ENCODE peak calls at places on chromosomes 13 and 19, in seven cellular contexts. D, J, K, A, N, T and C are unnamed samples.

GRCh38 chr19:30001794-30002193 is 59.8 kb downstream of the URI1 start:
- DNase-seq in K (peak; percentile 6), N (peak; percentile 79), J (no peak), T (no peak), D (no peak), A (no peak), C (no peak)

GRCh38 chr19:56608274-56608964 is 13.3 kb downstream of the ZNF71 start:
- DNase-seq in A (no peak), N (no peak), D (no peak), J (no peak), T (no peak), K (no peak), C (no peak)

GRCh38 chr13:96898212-96898611 is 96.1 kb downstream of the OXGR1 start:
- DNase-seq in J (no peak), K (no peak), T (no peak), A (no peak), N (peak; percentile 11), D (no peak), C (no peak)

GRCh38 chr19:41795031-41795461 is 1.3 kb upstream of the CEACAM3 start:
- DNase-seq in N (peak; percentile 56), K (peak; percentile 73), A (peak; percentile 65), D (no peak), T (peak; percentile 53), J (no peak), C (no peak)

GRCh38 chr19:40756502-40757110 is 5.6 kb downstream of the SNRPA start:
- DNase-seq in A (no peak), K (no peak), T (no peak), N (no peak), D (no peak), J (no peak), C (no peak)

GRCh38 chr19:1648156-1648925 is 4.1 kb downstream of the TCF3 start:
- DNase-seq in J (peak; percentile 46), T (no peak), A (no peak), K (peak; percentile 97), D (peak; percentile 52), N (no peak), C (no peak)

GRCh38 chr13:96958286-96958891 is 35.9 kb downstream of the OXGR1 start:
- DNase-seq in J (no peak), N (peak; percentile 61), D (no peak), K (peak; percentile 32), T (peak; percentile 12), A (peak; percentile 27), C (no peak)

GRCh38 chr19:14159059-14159458 is 22.7 kb upstream of the ASF1B start:
- DNase-seq in A (no peak), T (no peak), D (no peak), J (no peak), N (no peak), K (no peak), C (no peak)

GRCh38 chr19:47253467-47253881 is 2.9 kb upstream of the CCDC9 start:
- DNase-seq in T (no peak), J (no peak), A (no peak), N (peak; percentile 89), K (no peak), D (no peak), C (no peak)

GRCh38 chr13:26112843-26113242 is 61.0 kb upstream of the SHISA2 start:
- DNase-seq in D (no peak), N (peak; percentile 51), K (no peak), A (no peak), T (no peak), J (no peak), C (no peak)
- TF ChIP-seq CTCF in D (no peak), N (peak; percentile 62), K (peak; percentile 51), A (no peak), T (peak; percentile 46), J (no peak), C (no peak)

DNA sequence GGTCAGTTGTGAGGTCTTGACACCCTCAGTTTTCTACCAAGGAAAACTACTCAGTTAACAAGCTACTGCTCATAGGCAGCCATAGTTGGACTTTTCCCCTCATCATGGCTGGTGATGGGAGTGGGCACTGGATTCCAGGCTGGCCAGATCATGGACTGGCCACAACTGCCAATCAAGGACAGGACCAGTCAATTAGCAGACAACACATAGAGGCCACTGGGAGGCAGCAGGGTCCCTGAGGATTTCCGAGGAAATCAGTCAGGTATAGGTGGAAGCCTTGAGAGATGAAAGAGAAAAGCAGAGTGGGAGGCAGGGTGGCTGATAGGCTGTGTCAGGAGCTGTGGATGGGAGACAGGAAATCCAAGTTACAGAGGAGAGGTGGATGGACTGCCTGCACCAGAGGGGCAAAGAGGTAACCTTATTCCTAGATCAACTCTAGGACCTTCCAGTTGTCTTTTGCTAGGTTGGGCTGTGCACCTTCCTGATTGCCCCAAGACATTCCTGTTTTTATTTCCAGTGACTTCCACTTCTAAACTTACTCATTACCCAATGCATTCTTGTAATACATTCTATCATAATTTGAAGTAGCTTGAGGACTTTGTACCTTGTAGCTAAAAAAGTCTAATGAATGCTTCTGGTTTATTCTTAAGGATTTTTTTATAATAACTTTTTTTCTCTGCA is 361.8 kb downstream of the KCNRG start:
- DNase-seq in A (no peak), D (no peak), N (no peak), J (no peak), K (no peak), T (no peak), C (no peak)
- TF ChIP-seq CTCF in A (no peak), D (no peak), N (peak; percentile 16), J (peak; percentile 35), K (peak; percentile 42), T (no peak), C (no peak)

GRCh38 chr13:40665061-40665753 is 1.2 kb downstream of the FOXO1 start:
- DNase-seq in A (peak; percentile 40), T (peak; percentile 58), N (no peak), K (peak; percentile 68), J (peak; percentile 70), D (no peak), C (no peak)
- TF ChIP-seq CTCF in A (no peak), T (no peak), N (no peak), K (peak; percentile 29), J (no peak), D (no peak), C (no peak)

DNA sequence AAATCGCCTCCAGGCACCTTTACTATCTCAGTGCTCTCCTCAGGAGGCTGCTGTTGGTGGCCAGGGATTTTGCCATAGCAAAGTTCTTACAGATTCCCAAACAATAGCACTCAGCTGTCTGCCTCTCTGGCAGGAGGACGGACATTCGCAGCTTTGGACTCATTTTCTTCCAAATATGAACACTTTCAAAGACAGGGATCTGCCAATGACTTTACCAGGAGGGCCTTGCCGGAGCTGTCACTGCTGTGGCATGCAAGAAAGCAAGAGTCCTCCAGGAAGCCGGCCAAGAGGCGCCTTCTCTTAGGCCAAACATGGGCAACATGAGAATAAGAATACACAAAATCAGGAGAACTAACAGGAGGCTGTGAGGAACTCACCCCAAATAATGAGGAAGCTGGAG is 39.5 kb upstream of the GAS6 start:
- DNase-seq in K (no peak), T (no peak), A (peak; percentile 25), J (no peak), D (no peak), N (no peak), C (no peak)
- TF ChIP-seq CTCF in K (no peak), T (no peak), A (no peak), J (no peak), D (no peak), N (no peak), C (no peak)

GRCh38 chr13:103521532-103521931 is 455.3 kb upstream of the SLC10A2 start:
- DNase-seq in D (no peak), A (no peak), J (no peak), N (no peak), T (no peak), K (no peak), C (no peak)
- TF ChIP-seq CTCF in D (no peak), A (no peak), J (no peak), N (no peak), T (no peak), K (no peak), C (no peak)